ENCODE peak calls at places on chromosomes 12 and 14, in four cellular contexts. O is Kasumi-1; J is CD4-positive, CD25-positive, alpha-beta regulatory T cell; I is neural crest cell. R is an unnamed sample.

GRCh38 chr14:54213531-54213930 is 183.3 kb upstream of the CDKN3 start:
- DNase-seq in I (no peak), O (no peak), J (no peak), R (no peak)

GRCh38 chr12:120709976-120710804 is at the start of gene UNC119B:
- DNase-seq in I (peak), J (peak), O (peak), R (peak)

GRCh38 chr12:43009307-43009706 is 419.8 kb upstream of the PRICKLE1 start:
- DNase-seq in I (no peak), O (no peak), J (no peak), R (no peak)

GRCh38 chr12:20214286-20214685 is 154.1 kb upstream of the PDE3A start:
- DNase-seq in J (no peak), I (no peak), O (no peak), R (no peak)

GRCh38 chr12:71760471-71760870 is 5.8 kb downstream of the RAB21 start:
- DNase-seq in O (peak), I (no peak), J (no peak), R (no peak)

GRCh38 chr14:104467641-104468040 is 111.9 kb upstream of the C14orf180 start:
- DNase-seq in O (no peak), J (no peak), I (no peak), R (no peak)

GRCh38 chr14:24058260-24058950 is 6.6 kb downstream of the CARMIL3 start:
- DNase-seq in O (peak), J (no peak), I (peak), R (peak)

GRCh38 chr12:108833355-108833733 is 24.0 kb downstream of the SSH1 start:
- DNase-seq in O (no peak), I (no peak), J (no peak), R (no peak)

GRCh38 chr12:78885466-78885865 is 20.9 kb downstream of the SYT1 start:
- DNase-seq in J (no peak), O (no peak), I (no peak), R (peak)

GRCh38 chr12:42260518-42260917 is 22.5 kb upstream of the YAF2 start:
- DNase-seq in J (no peak), O (no peak), I (no peak), R (no peak)

GRCh38 chr12:104220931-104221330 is 5.4 kb downstream of the TXNRD1 start:
- DNase-seq in J (no peak), O (no peak), I (no peak), R (no peak)

GRCh38 chr12:54035561-54036377 is 2.9 kb downstream of the HOXC5 start:
- DNase-seq in J (no peak), O (no peak), I (no peak), R (no peak)

GRCh38 chr14:54570651-54571415 is 3.9 kb downstream of the SAMD4A start:
- DNase-seq in I (no peak), J (no peak), O (no peak), R (no peak)

GRCh38 chr14:90654831-90655276 is 161.4 kb downstream of the TTC7B start:
- DNase-seq in J (no peak), I (no peak), O (no peak), R (no peak)

GRCh38 chr14:21054123-21054767 is 3.4 kb upstream of the RNASE8 start:
- DNase-seq in J (no peak), I (no peak), O (no peak), R (no peak)

GRCh38 chr14:50770586-50770985 is 60.4 kb downstream of the NIN start:
- DNase-seq in J (no peak), O (no peak), I (no peak), R (no peak)

GRCh38 chr12:64801381-64801780 is 23.1 kb upstream of the TBC1D30 start:
- DNase-seq in O (no peak), J (no peak), I (no peak), R (no peak)

GRCh38 chr12:67269632-67270578 is 747 bp downstream of the CAND1 start:
- DNase-seq in O (peak), J (peak), I (peak), R (peak)

GRCh38 chr14:55850803-55851202 is 267.4 kb upstream of the PELI2 start:
- DNase-seq in I (no peak), O (no peak), J (no peak), R (no peak)

GRCh38 chr12:11508699-11509098 is 113.3 kb upstream of the PRB2 start:
- DNase-seq in O (no peak), J (no peak), I (no peak), R (no peak)

GRCh38 chr12:82055391-82055790 is 296.2 kb upstream of the PPFIA2 start:
- DNase-seq in J (no peak), O (no peak), I (no peak), R (no peak)

GRCh38 chr14:49306152-49306751 is 279.9 kb downstream of the RPS29 start:
- DNase-seq in I (no peak), J (no peak), O (peak), R (no peak)

GRCh38 chr12:42790761-42791151 is 201.2 kb upstream of the PRICKLE1 start:
- DNase-seq in I (peak), O (no peak), J (no peak), R (no peak)

GRCh38 chr12:121142171-121142950 is 9.7 kb downstream of the P2RX7 start:
- DNase-seq in I (no peak), J (no peak), O (no peak), R (no peak)

R was measured in D341Med.